ENCODE peak calls at places on chromosomes 2 and 18, in six cellular contexts. One of them, this sample, is unnamed.

GRCh38 chr2:54635554-54636152 is 87.8 kb upstream of the EML6 start:
- DNase-seq in IMR-90: peak; percentile 46
- DNase-seq in SK-N-SH: no peak
- DNase-seq in HepG2: no peak
- DNase-seq in K562: no peak
- DNase-seq in GM12878: no peak
- DNase-seq in this sample: no peak

GRCh38 chr2:238359403-238359802 is 39.1 kb downstream of the TRAF3IP1 start:
- DNase-seq in IMR-90: no peak
- DNase-seq in GM12878: no peak
- DNase-seq in SK-N-SH: no peak
- DNase-seq in HepG2: no peak
- DNase-seq in K562: no peak
- DNase-seq in this sample: no peak

GRCh38 chr2:168002021-168002553 is 245.3 kb downstream of the STK39 start:
- DNase-seq in GM12878: peak; percentile 15
- DNase-seq in SK-N-SH: no peak
- DNase-seq in HepG2: no peak
- DNase-seq in K562: no peak
- DNase-seq in IMR-90: peak; percentile 59
- DNase-seq in this sample: no peak

GRCh38 chr2:126543081-126543480 is 112.9 kb upstream of the GYPC start:
- DNase-seq in GM12878: no peak
- DNase-seq in HepG2: no peak
- DNase-seq in SK-N-SH: no peak
- DNase-seq in IMR-90: no peak
- DNase-seq in K562: peak; percentile 6
- DNase-seq in this sample: peak; percentile 7

GRCh38 chr2:71727562-71727961 is 274.2 kb downstream of the DYSF start:
- DNase-seq in K562: no peak
- DNase-seq in HepG2: no peak
- DNase-seq in GM12878: no peak
- DNase-seq in SK-N-SH: no peak
- DNase-seq in IMR-90: no peak
- DNase-seq in this sample: no peak

GRCh38 chr2:17717666-17718065 is 35.9 kb downstream of the SMC6 start:
- DNase-seq in HepG2: no peak
- DNase-seq in GM12878: no peak
- DNase-seq in SK-N-SH: no peak
- DNase-seq in IMR-90: no peak
- DNase-seq in K562: peak; percentile 85
- DNase-seq in this sample: no peak

GRCh38 chr2:25361261-25362048 is 19.7 kb upstream of the DNMT3A start:
- DNase-seq in GM12878: no peak
- DNase-seq in SK-N-SH: no peak
- DNase-seq in K562: no peak
- DNase-seq in IMR-90: no peak
- DNase-seq in HepG2: no peak
- DNase-seq in this sample: no peak

GRCh38 chr2:25168256-25169072 is at the start of gene POMC:
- DNase-seq in IMR-90: peak; percentile 21
- DNase-seq in K562: no peak
- DNase-seq in GM12878: no peak
- DNase-seq in SK-N-SH: peak; percentile 82
- DNase-seq in HepG2: no peak
- DNase-seq in this sample: peak; percentile 36

GRCh38 chr2:108226570-108226969 is 13.2 kb upstream of the SULT1C3 start:
- DNase-seq in SK-N-SH: no peak
- DNase-seq in IMR-90: no peak
- DNase-seq in K562: no peak
- DNase-seq in HepG2: no peak
- DNase-seq in GM12878: no peak
- DNase-seq in this sample: no peak
- TF ChIP-seq SMC3 in SK-N-SH: no peak
- TF ChIP-seq SMC3 in IMR-90: no peak
- TF ChIP-seq SMC3 in K562: no peak
- TF ChIP-seq SMC3 in HepG2: no peak
- TF ChIP-seq SMC3 in GM12878: no peak
- TF ChIP-seq SMC3 in this sample: no peak

DNA sequence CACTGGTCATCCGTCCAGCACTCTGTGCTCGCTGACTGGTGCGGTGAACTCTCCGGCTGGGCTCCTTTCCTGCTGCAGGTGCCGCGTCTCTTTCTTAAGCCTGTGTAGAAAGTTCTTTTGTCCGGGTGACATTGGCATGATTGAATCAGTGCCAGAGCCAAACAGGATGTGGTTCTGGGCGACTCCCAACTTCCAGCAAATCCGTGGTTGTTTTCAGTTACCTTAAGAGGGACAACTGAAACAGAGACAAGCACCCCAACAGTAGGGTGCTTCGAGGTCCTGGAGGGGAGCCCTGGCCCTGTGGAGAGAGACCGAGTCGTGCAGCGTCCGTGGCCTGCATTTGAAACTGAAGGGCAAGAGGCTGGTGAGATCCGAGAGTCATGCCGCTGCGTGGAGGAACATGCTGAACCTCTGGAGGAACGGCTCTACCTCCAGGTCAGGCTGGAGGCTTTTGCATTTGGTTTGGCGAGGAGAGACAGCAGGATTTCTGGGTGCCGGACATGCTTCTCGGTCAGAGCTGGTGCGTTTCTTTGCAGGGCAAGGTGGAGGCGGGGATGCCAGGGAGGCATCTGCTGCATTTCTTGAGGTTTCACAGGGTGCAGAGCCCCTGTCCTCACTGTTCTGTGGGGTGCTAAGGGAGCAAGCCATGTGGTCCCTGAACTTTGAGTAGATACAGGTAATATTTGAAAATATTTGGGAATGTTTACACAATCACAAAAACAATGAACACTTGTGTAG is 26.8 kb downstream of the SH3BP4 start:
- DNase-seq in K562: no peak
- DNase-seq in SK-N-SH: no peak
- DNase-seq in HepG2: peak; percentile 75
- DNase-seq in IMR-90: peak; percentile 61
- DNase-seq in GM12878: no peak
- DNase-seq in this sample: no peak
- TF ChIP-seq SMC3 in K562: no peak
- TF ChIP-seq SMC3 in SK-N-SH: no peak
- TF ChIP-seq SMC3 in HepG2: no peak
- TF ChIP-seq SMC3 in IMR-90: no peak
- TF ChIP-seq SMC3 in GM12878: no peak
- TF ChIP-seq SMC3 in this sample: no peak

DNA sequence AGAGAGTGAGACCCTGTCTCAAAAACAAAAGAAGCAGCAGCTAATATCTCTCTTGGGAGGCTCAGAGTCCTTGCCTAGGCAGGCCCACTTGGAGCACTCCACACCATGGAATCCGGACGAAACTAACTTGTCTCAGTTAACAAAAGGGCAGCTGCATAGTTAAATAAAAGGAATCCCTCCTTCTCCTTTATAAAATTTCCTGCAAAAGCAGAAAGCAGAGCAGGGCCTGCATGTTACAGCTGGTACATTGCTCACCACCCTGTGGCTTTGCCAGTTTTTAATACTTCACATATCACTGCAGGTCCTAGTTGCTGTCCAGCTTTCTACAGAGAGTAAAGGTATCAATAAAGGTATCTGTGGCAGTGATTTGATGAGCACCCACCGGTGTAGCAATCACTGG is 93.6 kb downstream of the ASAP2 start:
- DNase-seq in SK-N-SH: no peak
- DNase-seq in GM12878: no peak
- DNase-seq in K562: no peak
- DNase-seq in IMR-90: no peak
- DNase-seq in HepG2: no peak
- DNase-seq in this sample: no peak
- TF ChIP-seq SMC3 in SK-N-SH: no peak
- TF ChIP-seq SMC3 in GM12878: no peak
- TF ChIP-seq SMC3 in K562: no peak
- TF ChIP-seq SMC3 in IMR-90: no peak
- TF ChIP-seq SMC3 in HepG2: no peak
- TF ChIP-seq SMC3 in this sample: no peak

GRCh38 chr2:59589881-59590280 is 963.6 kb downstream of the BCL11A start:
- DNase-seq in SK-N-SH: no peak
- DNase-seq in K562: no peak
- DNase-seq in IMR-90: no peak
- DNase-seq in GM12878: no peak
- DNase-seq in HepG2: no peak
- DNase-seq in this sample: no peak

GRCh38 chr2:59590802-59591201 is 962.7 kb downstream of the BCL11A start:
- DNase-seq in IMR-90: no peak
- DNase-seq in GM12878: no peak
- DNase-seq in SK-N-SH: no peak
- DNase-seq in HepG2: no peak
- DNase-seq in K562: no peak
- DNase-seq in this sample: no peak

GRCh38 chr2:59585657-59586056 is 967.8 kb downstream of the BCL11A start:
- DNase-seq in K562: no peak
- DNase-seq in IMR-90: no peak
- DNase-seq in GM12878: no peak
- DNase-seq in HepG2: no peak
- DNase-seq in SK-N-SH: peak; percentile 4
- DNase-seq in this sample: no peak

GRCh38 chr2:59583173-59583765 is 970.2 kb downstream of the BCL11A start:
- DNase-seq in HepG2: no peak
- DNase-seq in GM12878: no peak
- DNase-seq in SK-N-SH: no peak
- DNase-seq in K562: no peak
- DNase-seq in IMR-90: no peak
- DNase-seq in this sample: no peak

GRCh38 chr2:59584958-59585357 is 968.5 kb downstream of the BCL11A start:
- DNase-seq in SK-N-SH: peak; percentile 19
- DNase-seq in GM12878: no peak
- DNase-seq in IMR-90: no peak
- DNase-seq in HepG2: peak; percentile 6
- DNase-seq in K562: peak; percentile 4
- DNase-seq in this sample: no peak
- TF ChIP-seq SMC3 in SK-N-SH: no peak
- TF ChIP-seq SMC3 in GM12878: no peak
- TF ChIP-seq SMC3 in IMR-90: no peak
- TF ChIP-seq SMC3 in HepG2: peak; percentile 38
- TF ChIP-seq SMC3 in K562: no peak
- TF ChIP-seq SMC3 in this sample: no peak

GRCh38 chr18:51066273-51066672 is 36.3 kb downstream of the SMAD4 start:
- DNase-seq in GM12878: no peak
- DNase-seq in SK-N-SH: no peak
- DNase-seq in K562: no peak
- DNase-seq in IMR-90: peak; percentile 78
- DNase-seq in HepG2: no peak
- DNase-seq in this sample: no peak
- TF ChIP-seq SMC3 in GM12878: no peak
- TF ChIP-seq SMC3 in SK-N-SH: no peak
- TF ChIP-seq SMC3 in K562: no peak
- TF ChIP-seq SMC3 in IMR-90: no peak
- TF ChIP-seq SMC3 in HepG2: no peak
- TF ChIP-seq SMC3 in this sample: no peak

DNA sequence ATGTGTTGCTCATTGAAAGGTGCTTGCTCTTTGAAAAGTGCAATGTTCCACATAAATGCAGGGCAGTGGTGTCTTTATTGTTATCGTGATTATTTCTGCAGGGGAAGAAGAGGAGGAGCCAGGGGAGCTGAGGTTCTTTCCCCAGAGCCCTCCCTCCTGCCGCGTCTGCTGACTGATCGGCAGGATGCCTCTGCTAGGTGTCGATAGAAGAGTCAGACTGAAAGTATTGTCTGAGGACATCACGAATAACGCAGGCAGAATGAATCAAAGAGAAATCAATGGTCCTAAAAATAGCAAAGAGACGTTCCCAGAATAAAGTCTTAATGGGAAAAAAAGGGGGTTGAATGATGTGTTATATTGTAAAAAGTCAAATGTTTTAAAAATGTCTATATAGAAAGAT is 47.4 kb upstream of the SIX3 start:
- DNase-seq in SK-N-SH: no peak
- DNase-seq in GM12878: peak; percentile 28
- DNase-seq in HepG2: no peak
- DNase-seq in IMR-90: no peak
- DNase-seq in K562: no peak
- DNase-seq in this sample: no peak
- TF ChIP-seq SMC3 in SK-N-SH: no peak
- TF ChIP-seq SMC3 in GM12878: no peak
- TF ChIP-seq SMC3 in HepG2: no peak
- TF ChIP-seq SMC3 in IMR-90: no peak
- TF ChIP-seq SMC3 in K562: no peak
- TF ChIP-seq SMC3 in this sample: no peak

DNA sequence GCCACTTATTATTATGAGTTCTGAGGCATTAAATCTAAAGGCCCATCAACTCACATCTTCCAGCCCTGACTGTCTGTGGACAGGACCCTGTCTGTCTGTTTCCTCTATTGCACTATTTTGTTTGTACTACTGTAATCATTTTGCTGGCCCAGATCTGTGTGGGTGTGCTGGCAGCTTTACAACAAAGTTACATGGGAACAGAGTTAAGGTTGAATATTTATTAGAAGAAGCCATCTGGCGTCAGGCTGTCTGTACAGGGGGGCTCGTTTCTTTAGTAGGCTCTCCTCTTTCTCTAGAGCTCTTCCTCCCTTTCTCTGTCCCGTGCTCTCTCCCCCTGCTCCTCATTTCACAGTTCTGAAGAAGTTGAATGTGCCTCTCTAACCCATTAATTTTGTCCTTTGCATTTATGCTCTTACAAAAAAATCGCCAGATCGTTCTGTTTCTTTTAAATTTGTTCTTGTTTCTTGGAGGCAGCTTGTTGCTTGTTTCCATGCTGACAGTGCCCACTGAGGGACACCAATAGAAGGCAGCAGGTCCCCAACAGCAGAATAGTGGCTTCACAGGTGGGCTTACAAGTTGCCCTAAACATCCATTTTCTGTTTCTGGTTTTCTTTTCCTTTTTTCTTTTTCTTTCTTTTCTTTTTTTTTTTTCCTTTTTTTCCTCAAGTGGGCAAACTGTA is 315.2 kb upstream of the ZEB2 start:
- DNase-seq in IMR-90: peak; percentile 88
- DNase-seq in HepG2: no peak
- DNase-seq in GM12878: no peak
- DNase-seq in SK-N-SH: no peak
- DNase-seq in K562: peak; percentile 24
- DNase-seq in this sample: no peak
- TF ChIP-seq SMC3 in IMR-90: no peak
- TF ChIP-seq SMC3 in HepG2: no peak
- TF ChIP-seq SMC3 in GM12878: no peak
- TF ChIP-seq SMC3 in SK-N-SH: no peak
- TF ChIP-seq SMC3 in K562: no peak
- TF ChIP-seq SMC3 in this sample: no peak

This sample was measured in A549.